ENCODE peak calls at places on chromosomes 4 and X, in four cellular contexts. A is Panc1, S is uterus, T is body of pancreas. K is an unnamed sample. For H3K36me3, the result is how much of the 10 kb centered on the place peaks cover.

GRCh38 chr4:152052431-152053057 is 291.7 kb upstream of the GATB start:
- DNase-seq in T (no peak), A (no peak), S (no peak), K (no peak)

GRCh38 chrX:33211356-33212254 is at the start of gene DMD:
- DNase-seq in S (peak), T (peak), A (no peak), K (peak)

GRCh38 chr4:21765810-21766407 is 182.7 kb downstream of the KCNIP4 start:
- DNase-seq in A (peak), T (peak), S (no peak), K (no peak)

GRCh38 chr4:2497931-2498330 is 29.0 kb downstream of the RNF4 start:
- DNase-seq in A (no peak), T (no peak), S (no peak), K (no peak)

GRCh38 chrX:152904151-152905080 is 6.5 kb downstream of the ZNF185 start:
- DNase-seq in S (peak), A (no peak), T (peak), K (peak)

GRCh38 chr4:132123870-132124623 is 1025.0 kb upstream of the PCDH10 start:
- DNase-seq in S (no peak), A (peak), T (no peak), K (no peak)

GRCh38 chr4:2337896-2338295 is 76.0 kb upstream of the MXD4 start:
- DNase-seq in S (no peak), T (no peak), A (no peak), K (no peak)

GRCh38 chr4:86032476-86033022 is 327.3 kb downstream of the MAPK10 start:
- DNase-seq in S (peak), T (peak), A (no peak), K (no peak)

GRCh38 chr4:184329235-184330007 is 111.7 kb upstream of the ENPP6 start:
- DNase-seq in S (no peak), A (no peak), T (peak), K (no peak)

GRCh38 chr4:55561884-55562283 is 15.2 kb upstream of the CLOCK start:
- DNase-seq in A (no peak), S (no peak), T (no peak), K (no peak)

GRCh38 chrX:36957425-36958328 is 50.5 kb upstream of the FAM47C start:
- DNase-seq in S (no peak), A (no peak), T (peak), K (no peak)

GRCh38 chrX:17535229-17535628 is 160.2 kb downstream of the NHS start:
- DNase-seq in A (no peak), T (peak), S (no peak), K (no peak)

GRCh38 chr4:138865765-138866164 is 149.8 kb upstream of the NOCT start:
- DNase-seq in S (no peak), T (no peak), A (no peak), K (no peak)

GRCh38 chr4:173591760-173592159 is 61.7 kb upstream of the HAND2 start:
- DNase-seq in A (no peak), S (no peak), T (no peak), K (no peak)

GRCh38 chr4:8194306-8195242 is 4.5 kb upstream of the SH3TC1 start:
- DNase-seq in T (no peak), A (no peak), S (no peak), K (no peak)

GRCh38 chr4:2320152-2320551 is 58.2 kb upstream of the MXD4 start:
- DNase-seq in S (no peak), A (no peak), T (no peak), K (no peak)

GRCh38 chrX:11787564-11787963 is 29.5 kb downstream of the MSL3 start:
- DNase-seq in T (peak), S (peak), A (no peak), K (peak)

GRCh38 chr4:47221721-47222120 is 190.4 kb downstream of the GABRB1 start:
- DNase-seq in A (no peak), T (no peak), S (no peak), K (no peak)

GRCh38 chr4:70613182-70613892 is 15.2 kb upstream of the ENAM start:
- DNase-seq in S (no peak), T (peak), A (no peak), K (no peak)

GRCh38 chr4:132227349-132228165 is 921.5 kb upstream of the PCDH10 start:
- DNase-seq in A (no peak), T (peak), S (no peak), K (peak)

GRCh38 chr4:126697748-126698147 is 935.0 kb upstream of the INTU start:
- DNase-seq in A (no peak), T (no peak), S (no peak), K (no peak)

GRCh38 chrX:7252013-7252610 is 104.2 kb upstream of the PUDP start:
- DNase-seq in S (no peak), T (peak), A (no peak), K (no peak)

GRCh38 chr4:14829795-14830194 is 172.5 kb upstream of the CPEB2 start:
- DNase-seq in T (peak), A (no peak), S (no peak), K (no peak)

GRCh38 chr4:14110407-14110806 is 482.9 kb upstream of the BOD1L1 start:
- DNase-seq in S (no peak), T (no peak), A (no peak), K (no peak)

GRCh38 chr4:8228319-8229250 is 29.5 kb downstream of the SH3TC1 start:
- DNase-seq in A (no peak), T (peak), S (peak), K (peak)

GRCh38 chr4:24328711-24329110 is 255.6 kb downstream of the DHX15 start:
- DNase-seq in A (no peak), T (no peak), S (no peak), K (no peak)

GRCh38 chrX:29653721-29654120 is 561.6 kb upstream of the MAGEB2 start:
- DNase-seq in S (no peak), A (no peak), T (no peak), K (no peak)

GRCh38 chr4:94544811-94545210 is 93.1 kb downstream of the PDLIM5 start:
- DNase-seq in T (no peak), A (no peak), S (no peak), K (no peak)
- H3K27ac ChIP-seq in T (peak), A (no peak), S (peak), K (no peak)

GRCh38 chrX:154367474-154368308 is 6.7 kb downstream of the FLNA start:
- DNase-seq in A (no peak), S (no peak), T (no peak), K (peak)
- H3K4me3 ChIP-seq in A (no peak), S (no peak), T (no peak), K (no peak)

GRCh38 chrX:47204970-47205369 is 11.3 kb downstream of the UBA1 start:
- DNase-seq in S (no peak), T (no peak), A (no peak), K (no peak)

GRCh38 chrX:47209508-47210238 is 8.8 kb upstream of the CDK16 start:
- DNase-seq in T (no peak), A (no peak), S (no peak), K (no peak)

GRCh38 chrX:47210661-47211425 is 7.6 kb upstream of the CDK16 start:
- DNase-seq in A (no peak), S (no peak), T (no peak), K (no peak)

GRCh38 chrX:47206316-47206715 is 12.2 kb upstream of the CDK16 start:
- DNase-seq in S (no peak), A (no peak), T (no peak), K (no peak)

GRCh38 chrX:47208108-47208507 is 10.4 kb upstream of the CDK16 start:
- DNase-seq in T (no peak), S (no peak), A (no peak), K (no peak)
- H3K36me3 ChIP-seq in T (under half), S (under half), A (under half), K (under half)

DNA sequence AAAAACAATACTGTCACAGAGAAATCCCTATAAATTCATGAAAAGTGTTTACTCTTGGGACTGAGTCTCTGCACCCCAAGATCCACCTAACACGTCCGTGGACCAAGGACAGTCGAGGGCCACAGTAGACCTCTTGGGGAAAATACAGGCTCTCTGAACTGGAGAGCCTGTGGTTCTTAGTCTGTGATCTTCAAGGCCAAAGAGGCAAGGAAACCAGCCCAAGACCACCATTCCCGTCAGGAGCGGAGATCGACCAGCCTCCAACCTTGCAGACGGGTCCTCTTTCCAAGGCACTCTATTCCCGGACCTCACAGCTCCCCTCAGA is 1.6 kb upstream of the APBB2 start:
- DNase-seq in S (no peak), A (no peak), T (no peak), K (no peak)
- H3K27ac ChIP-seq in S (peak), A (peak), T (peak), K (peak)

GRCh38 chr4:7158991-7159390 is 33.3 kb upstream of the SORCS2 start:
- DNase-seq in T (no peak), S (peak), A (no peak), K (no peak)

GRCh38 chr4:7160439-7160838 is 31.9 kb upstream of the SORCS2 start:
- DNase-seq in T (peak), A (no peak), S (peak), K (no peak)

GRCh38 chr4:7160951-7161440 is 31.3 kb upstream of the SORCS2 start:
- DNase-seq in S (peak), T (peak), A (no peak), K (no peak)

GRCh38 chr4:7158081-7158750 is 34.1 kb upstream of the SORCS2 start:
- DNase-seq in S (peak), T (no peak), A (no peak), K (no peak)

DNA sequence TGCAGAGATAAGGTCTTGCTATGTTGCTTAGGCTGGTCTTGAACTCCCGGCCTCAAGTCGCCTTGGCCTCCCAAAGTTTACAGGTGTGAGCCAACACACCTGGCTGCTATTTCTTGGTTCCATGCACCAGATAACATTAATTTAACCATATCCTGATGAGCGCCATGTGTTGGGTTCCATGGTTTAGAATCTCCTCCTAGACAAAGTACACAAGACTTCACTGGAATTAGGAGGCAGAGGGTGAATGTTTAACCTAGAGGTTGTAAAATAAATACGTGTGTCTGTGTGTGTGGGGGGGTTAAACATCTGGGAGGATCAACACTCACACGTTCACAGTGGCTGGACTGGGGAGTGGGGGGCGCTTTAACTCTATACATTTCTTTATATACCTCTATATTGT is 32.4 kb upstream of the SORCS2 start:
- DNase-seq in S (no peak), T (peak), A (no peak), K (no peak)
- H3K4me3 ChIP-seq in S (no peak), T (no peak), A (no peak), K (no peak)

GRCh38 chrX:108025954-108026616 is 18.8 kb upstream of the VSIG1 start:
- DNase-seq in T (no peak), A (no peak), S (no peak), K (no peak)

GRCh38 chrX:108018659-108019381 is 26.0 kb upstream of the VSIG1 start:
- DNase-seq in T (no peak), S (no peak), A (no peak), K (no peak)

GRCh38 chrX:108022491-108023089 is 22.3 kb upstream of the VSIG1 start:
- DNase-seq in A (no peak), T (no peak), S (no peak), K (no peak)

GRCh38 chrX:108019382-108019857 is 25.4 kb upstream of the VSIG1 start:
- DNase-seq in A (no peak), S (no peak), T (no peak), K (no peak)

GRCh38 chrX:108020631-108021030 is 24.2 kb upstream of the VSIG1 start:
- DNase-seq in T (no peak), S (no peak), A (no peak), K (no peak)
- H3K36me3 ChIP-seq in T (under half), S (under half), A (under half), K (under half)

GRCh38 chr4:113745724-113746123 is 15.8 kb downstream of the CAMK2D start:
- DNase-seq in T (no peak), A (no peak), S (no peak), K (no peak)

GRCh38 chr4:113750315-113750714 is 11.2 kb downstream of the CAMK2D start:
- DNase-seq in S (no peak), T (no peak), A (no peak), K (no peak)

GRCh38 chr4:113750734-113751133 is 10.8 kb downstream of the CAMK2D start:
- DNase-seq in S (no peak), T (no peak), A (no peak), K (no peak)

GRCh38 chr4:113749178-113749577 is 12.4 kb downstream of the CAMK2D start:
- DNase-seq in A (no peak), S (no peak), T (no peak), K (no peak)

DNA sequence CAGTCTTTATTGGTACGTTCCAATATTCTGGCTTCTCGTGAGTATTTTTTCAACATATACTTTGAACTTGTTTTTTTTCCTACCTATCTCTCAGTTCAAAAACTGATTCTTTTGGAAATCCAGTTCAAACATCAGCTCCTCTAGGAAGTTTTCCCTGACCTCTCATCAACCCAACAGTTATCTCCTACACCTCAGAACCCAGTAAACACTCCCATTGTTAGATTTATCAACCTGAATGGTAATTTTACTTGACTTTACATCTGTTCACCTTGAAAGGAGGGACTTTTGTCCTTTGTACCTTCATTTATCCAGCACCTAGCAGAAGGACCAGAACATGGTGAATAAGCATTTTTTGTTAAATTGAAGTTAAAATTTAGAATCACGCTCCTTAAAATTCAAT is 13.6 kb downstream of the CAMK2D start:
- DNase-seq in A (no peak), S (no peak), T (no peak), K (no peak)
- H3K27ac ChIP-seq in A (no peak), S (no peak), T (no peak), K (no peak)

GRCh38 chr4:38757945-38758344 is 24.8 kb downstream of the TLR10 start:
- DNase-seq in T (peak), A (no peak), S (no peak), K (no peak)

GRCh38 chr4:38762560-38762959 is 20.2 kb downstream of the TLR10 start:
- DNase-seq in S (no peak), T (no peak), A (no peak), K (no peak)

GRCh38 chr4:38760915-38761314 is 21.9 kb downstream of the TLR10 start:
- DNase-seq in T (no peak), A (no peak), S (no peak), K (no peak)

GRCh38 chr4:38759077-38759789 is 23.6 kb downstream of the TLR10 start:
- DNase-seq in T (peak), S (peak), A (no peak), K (peak)

DNA sequence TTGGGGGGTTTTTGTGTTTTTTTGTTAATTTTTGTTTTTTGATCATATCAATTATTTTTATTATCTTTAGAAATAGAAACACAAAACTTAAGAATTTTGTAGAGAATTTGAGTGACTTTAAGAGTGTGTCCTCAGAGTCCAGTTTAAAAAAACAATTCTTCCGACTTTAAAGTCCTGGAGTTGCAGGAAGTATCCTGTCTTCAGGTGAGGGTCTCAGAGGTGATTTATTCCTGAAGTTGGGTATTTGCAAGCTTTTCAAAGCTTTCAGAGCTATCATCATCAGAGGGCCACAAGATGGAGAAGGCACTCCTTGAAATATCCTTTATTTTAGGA is 23.0 kb downstream of the TLR10 start:
- DNase-seq in A (no peak), S (no peak), T (no peak), K (no peak)
- H3K4me3 ChIP-seq in A (no peak), S (no peak), T (no peak), K (no peak)